ENCODE peak calls at places on chromosomes 13 and 19, in eight cellular contexts. N, B, Q, W, M, R, X and D are unnamed samples. For H3K27me3, the result is how much of the 10 kb centered on the place peaks cover.

GRCh38 chr19:13089857-13090507 is 12.7 kb downstream of the LYL1 start:
- DNase-seq in N (no peak), B (no peak), Q (no peak), W (no peak), M (no peak), R (no peak), X (no peak), D (no peak)

GRCh38 chr19:33437351-33438015 is 64.0 kb downstream of the CEBPG start:
- DNase-seq in N (no peak), B (no peak), Q (no peak), W (no peak), M (no peak), R (peak), X (no peak), D (no peak)

GRCh38 chr19:31350693-31351211 is 1.5 kb upstream of the TSHZ3 start:
- DNase-seq in N (peak), B (peak), Q (no peak), W (no peak), M (peak), R (peak), X (peak), D (no peak)

GRCh38 chr13:103815619-103816018 is 749.4 kb upstream of the SLC10A2 start:
- DNase-seq in N (no peak), B (no peak), Q (no peak), W (no peak), M (no peak), R (no peak), X (no peak), D (no peak)

GRCh38 chr19:41641879-41642485 is 15.1 kb upstream of the CEACAM4 start:
- DNase-seq in N (no peak), B (peak), Q (peak), W (peak), M (peak), R (no peak), X (peak), D (no peak)

GRCh38 chr13:101552797-101553196 is 100.3 kb downstream of the ITGBL1 start:
- DNase-seq in N (no peak), B (peak), Q (no peak), W (no peak), M (no peak), R (no peak), X (peak), D (no peak)

GRCh38 chr19:4639531-4640246 is 373 bp downstream of the TNFAIP8L1 start:
- DNase-seq in N (peak), B (no peak), Q (no peak), W (no peak), M (peak), R (no peak), X (no peak), D (peak)

GRCh38 chr19:11422163-11423068 is 3.3 kb upstream of the RGL3 start:
- DNase-seq in N (peak), B (peak), Q (peak), W (no peak), M (peak), R (peak), X (no peak), D (peak)

GRCh38 chr13:113836917-113837553 is 26.8 kb downstream of the GAS6 start:
- DNase-seq in N (peak), B (peak), Q (no peak), W (peak), M (peak), R (peak), X (peak), D (no peak)

GRCh38 chr19:1986357-1987162 is 29.0 kb downstream of the BTBD2 start:
- DNase-seq in N (no peak), B (no peak), Q (no peak), W (no peak), M (no peak), R (no peak), X (no peak), D (peak)

GRCh38 chr19:1397838-1398237 is 3.5 kb downstream of the GAMT start:
- DNase-seq in N (no peak), B (no peak), Q (no peak), W (no peak), M (no peak), R (no peak), X (no peak), D (no peak)

GRCh38 chr13:51542358-51542972 is 41.8 kb upstream of the WDFY2 start:
- DNase-seq in N (peak), B (peak), Q (no peak), W (no peak), M (no peak), R (no peak), X (no peak), D (no peak)

GRCh38 chr19:7467009-7467989 is 21.5 kb downstream of the PEX11G start:
- DNase-seq in N (no peak), B (no peak), Q (no peak), W (no peak), M (no peak), R (no peak), X (no peak), D (no peak)

GRCh38 chr19:16188521-16188920 is 3.3 kb downstream of the FAM32A start:
- DNase-seq in N (no peak), B (no peak), Q (no peak), W (no peak), M (no peak), R (no peak), X (no peak), D (no peak)

GRCh38 chr13:26320766-26321165 is 66.8 kb downstream of the CDK8 start:
- DNase-seq in N (no peak), B (no peak), Q (no peak), W (no peak), M (no peak), R (no peak), X (no peak), D (no peak)

GRCh38 chr13:112042496-112042895 is 24.5 kb upstream of the SOX1 start:
- DNase-seq in N (no peak), B (no peak), Q (no peak), W (no peak), M (no peak), R (no peak), X (peak), D (no peak)

GRCh38 chr19:34313188-34313587 is 51.8 kb upstream of the GPI start:
- DNase-seq in N (no peak), B (peak), Q (no peak), W (no peak), M (peak), R (no peak), X (peak), D (no peak)

GRCh38 chr13:59343993-59344780 is 819.5 kb downstream of the DIAPH3 start:
- DNase-seq in N (no peak), B (no peak), Q (no peak), W (no peak), M (no peak), R (no peak), X (no peak), D (no peak)

GRCh38 chr13:45510671-45511070 is 45.9 kb downstream of the COG3 start:
- DNase-seq in N (no peak), B (no peak), Q (no peak), W (no peak), M (no peak), R (no peak), X (no peak), D (no peak)

DNA sequence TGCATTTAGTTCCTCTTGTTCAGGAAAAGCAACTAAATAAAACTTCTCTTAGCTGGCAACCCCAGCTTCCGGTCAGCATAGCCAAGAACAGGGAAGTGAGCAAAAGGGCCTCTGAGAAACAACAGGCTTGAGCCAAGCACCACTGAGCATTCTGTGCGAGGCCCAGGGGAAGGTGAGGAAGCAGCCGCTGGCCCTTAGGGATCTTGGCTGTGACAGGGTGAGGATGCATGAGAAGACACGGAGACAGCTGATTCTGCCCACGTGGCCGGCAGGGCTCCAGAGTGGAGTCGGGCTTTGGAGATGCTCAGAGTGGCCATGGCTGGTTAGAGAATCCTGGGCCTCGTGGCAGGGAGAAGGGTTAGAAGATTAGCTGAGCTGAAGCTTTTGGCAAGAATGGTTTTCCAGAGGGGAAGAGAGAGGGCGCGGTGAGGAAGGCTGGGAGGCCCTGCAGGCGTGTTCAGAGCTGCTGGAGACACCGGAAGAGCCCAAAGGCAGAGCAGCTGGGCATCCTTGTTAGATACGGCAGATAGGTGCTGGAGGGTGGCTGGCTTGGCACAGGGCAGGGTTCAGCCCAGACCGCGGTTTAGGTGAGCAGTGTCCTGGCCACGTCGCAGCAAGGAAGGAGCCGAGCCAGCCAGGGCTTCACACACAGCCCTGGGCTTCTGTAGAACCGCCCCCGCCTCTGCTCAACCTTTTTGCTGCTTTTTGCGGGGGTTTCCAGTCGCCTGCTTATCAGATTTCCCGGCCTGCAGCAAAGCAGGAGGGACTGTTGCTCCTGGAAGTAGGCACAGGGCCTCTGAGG is 17.3 kb downstream of the UPF1 start:
- DNase-seq in N (peak), B (peak), Q (peak), W (no peak), M (peak), R (peak), X (no peak), D (no peak)
- H3K4me3 ChIP-seq in N (no peak), B (peak), Q (no peak), W (no peak), M (no peak), R (peak), X (no peak), D (no peak)

GRCh38 chr19:28886708-28887107 is 326.2 kb downstream of the UQCRFS1 start:
- DNase-seq in N (no peak), B (no peak), Q (no peak), W (no peak), M (no peak), R (no peak), X (no peak), D (no peak)
- H3K27me3 ChIP-seq in N (under half), B (under half), Q (under half), W (under half), M (under half), R (under half), X (under half), D (under half)

GRCh38 chr19:44717603-44718002 is 18.7 kb downstream of the CEACAM16 start:
- DNase-seq in N (no peak), B (no peak), Q (no peak), W (no peak), M (no peak), R (no peak), X (no peak), D (no peak)
- TF ChIP-seq CTCF in N (no peak), B (no peak), Q (no peak), W (no peak), M (no peak), R (no peak), X (no peak), D (no peak)

DNA sequence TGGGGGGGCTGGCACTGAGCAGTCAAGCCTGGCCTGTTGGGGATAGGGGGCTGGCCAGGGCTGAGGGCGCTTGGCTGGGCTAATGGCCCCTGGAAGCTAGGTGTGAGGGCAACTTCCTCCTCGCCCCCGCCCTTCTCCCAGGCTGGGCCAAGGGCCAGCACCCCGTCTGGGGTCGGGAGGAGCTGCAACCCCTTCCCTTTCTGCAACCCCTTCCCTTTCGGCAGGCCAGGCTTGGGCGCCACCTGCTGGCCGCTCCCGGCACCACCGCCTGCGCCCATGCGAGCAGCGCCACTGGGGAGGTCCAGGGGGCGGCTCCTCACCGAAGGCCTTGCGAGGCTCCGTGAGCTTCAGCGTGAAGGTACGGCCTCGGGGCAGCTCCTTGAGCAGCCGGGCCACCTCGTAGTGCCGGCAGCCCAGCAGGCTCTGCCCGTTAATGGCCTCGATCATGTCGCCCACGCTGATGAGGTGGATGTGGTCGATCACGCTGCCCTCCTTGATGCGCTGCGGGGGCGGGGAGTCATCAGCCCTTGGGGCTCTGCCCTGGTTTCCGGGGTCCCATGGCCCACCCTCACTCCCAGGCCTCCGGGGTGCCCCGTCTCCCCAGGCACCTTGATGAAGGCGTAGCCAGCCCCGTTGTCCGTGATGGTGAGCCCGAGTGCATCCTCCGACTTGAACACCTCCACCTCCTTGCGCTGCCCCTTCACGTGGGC is 5.0 kb upstream of the PTGER1 start:
- DNase-seq in N (no peak), B (peak), Q (no peak), W (no peak), M (no peak), R (peak), X (peak), D (peak)
- H3K4me3 ChIP-seq in N (no peak), B (no peak), Q (no peak), W (no peak), M (no peak), R (no peak), X (no peak), D (peak)

GRCh38 chr13:66829803-66830202 is 400.3 kb downstream of the PCDH9 start:
- DNase-seq in N (no peak), B (no peak), Q (no peak), W (no peak), M (no peak), R (no peak), X (no peak), D (no peak)
- H3K27me3 ChIP-seq in N (under half), B (under half), Q (under half), W (under half), M (under half), R (under half), X (under half), D (under half)

GRCh38 chr13:47598340-47598911 is 402.6 kb downstream of the SUCLA2 start:
- DNase-seq in N (no peak), B (peak), Q (no peak), W (no peak), M (no peak), R (no peak), X (peak), D (no peak)

GRCh38 chr13:47592256-47592655 is 408.8 kb downstream of the SUCLA2 start:
- DNase-seq in N (no peak), B (no peak), Q (no peak), W (no peak), M (no peak), R (no peak), X (no peak), D (no peak)

GRCh38 chr13:47594833-47595232 is 406.2 kb downstream of the SUCLA2 start:
- DNase-seq in N (no peak), B (peak), Q (no peak), W (no peak), M (no peak), R (no peak), X (peak), D (no peak)
- TF ChIP-seq CTCF in N (no peak), B (peak), Q (no peak), W (no peak), M (no peak), R (no peak), X (peak), D (peak)

GRCh38 chr13:50073340-50073739 is 58.1 kb downstream of the KCNRG start:
- DNase-seq in N (no peak), B (peak), Q (no peak), W (no peak), M (no peak), R (no peak), X (no peak), D (no peak)

GRCh38 chr13:50078512-50079277 is 63.5 kb downstream of the KCNRG start:
- DNase-seq in N (no peak), B (peak), Q (no peak), W (no peak), M (no peak), R (no peak), X (no peak), D (no peak)

GRCh38 chr13:50072676-50073075 is 57.4 kb downstream of the KCNRG start:
- DNase-seq in N (no peak), B (peak), Q (no peak), W (no peak), M (no peak), R (no peak), X (no peak), D (no peak)

GRCh38 chr13:50074843-50075242 is 59.6 kb downstream of the KCNRG start:
- DNase-seq in N (no peak), B (peak), Q (no peak), W (no peak), M (no peak), R (no peak), X (no peak), D (peak)

DNA sequence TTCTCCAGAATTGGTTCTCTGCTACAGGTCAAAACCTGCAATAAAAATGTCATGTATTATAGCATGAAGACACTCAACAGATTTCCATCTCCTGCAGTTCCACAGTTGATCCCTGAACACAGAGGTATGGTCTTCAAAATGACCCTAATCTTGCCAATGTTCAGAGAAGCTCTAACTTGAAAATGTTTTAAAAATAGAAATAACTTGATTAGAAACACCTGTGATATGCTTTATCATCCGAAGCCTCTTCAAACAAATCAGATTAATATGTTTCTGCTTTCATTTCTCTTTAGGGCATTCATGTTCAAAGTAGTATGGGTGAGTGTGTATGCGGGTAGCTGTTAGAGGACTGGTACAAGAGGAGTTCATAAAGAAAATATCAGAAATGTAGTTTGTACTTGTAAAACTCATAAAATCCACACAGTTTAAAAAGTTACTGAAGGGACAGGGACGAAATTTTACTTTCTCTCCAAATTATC is 60.4 kb downstream of the KCNRG start:
- DNase-seq in N (no peak), B (peak), Q (no peak), W (no peak), M (no peak), R (no peak), X (no peak), D (peak)
- H3K4me3 ChIP-seq in N (no peak), B (peak), Q (no peak), W (no peak), M (no peak), R (no peak), X (no peak), D (peak)

DNA sequence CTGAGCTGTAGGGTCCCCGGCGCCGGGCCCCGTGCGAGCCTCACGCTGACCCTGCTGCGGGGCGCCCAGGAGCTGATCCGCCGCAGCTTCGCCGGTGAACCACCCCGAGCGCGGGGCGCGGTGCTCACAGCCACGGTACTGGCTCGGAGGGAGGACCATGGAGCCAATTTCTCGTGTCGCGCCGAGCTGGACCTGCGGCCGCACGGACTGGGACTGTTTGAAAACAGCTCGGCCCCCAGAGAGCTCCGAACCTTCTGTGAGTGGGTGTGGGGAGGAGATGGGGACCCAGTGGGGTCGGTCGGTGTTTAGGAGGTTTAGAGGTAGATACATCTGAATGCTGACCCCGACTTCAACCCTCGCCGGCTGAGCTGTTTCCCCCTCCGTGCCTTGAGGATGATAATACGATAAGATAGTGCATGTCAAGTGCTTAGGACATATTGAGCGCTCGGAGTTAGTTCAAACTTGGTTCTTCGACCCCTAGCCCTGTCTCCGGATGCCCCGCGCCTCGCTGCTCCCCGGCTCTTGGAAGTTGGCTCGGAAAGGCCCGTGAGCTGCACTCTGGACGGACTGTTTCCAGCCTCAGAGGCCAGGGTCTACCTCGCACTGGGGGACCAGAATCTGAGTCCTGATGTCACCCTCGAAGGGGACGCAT is 1.9 kb downstream of the ICAM5 start:
- DNase-seq in N (no peak), B (no peak), Q (no peak), W (no peak), M (no peak), R (no peak), X (no peak), D (no peak)
- H3K27me3 ChIP-seq in N (half or more), B (half or more), Q (under half), W (under half), M (under half), R (half or more), X (under half), D (under half)

GRCh38 chr13:30907167-30907761 is 1.2 kb downstream of the MEDAG start:
- DNase-seq in N (no peak), B (peak), Q (no peak), W (no peak), M (peak), R (no peak), X (no peak), D (no peak)
- TF ChIP-seq CTCF in N (no peak), B (no peak), Q (no peak), W (no peak), M (no peak), R (no peak), X (no peak), D (no peak)

GRCh38 chr19:50427997-50428425 is 4.7 kb upstream of the MYBPC2 start:
- DNase-seq in N (peak), B (peak), Q (peak), W (peak), M (peak), R (peak), X (no peak), D (peak)
- H3K4me3 ChIP-seq in N (no peak), B (peak), Q (no peak), W (peak), M (peak), R (peak), X (no peak), D (no peak)